ENCODE peak calls at places on chromosome X, in seven cellular contexts. K, J, H, A, F, X and C are unnamed samples.

GRCh38 chrX:133249659-133250058 is 31.5 kb upstream of the TFDP3 start:
- DNase-seq in J (no peak), A (peak), H (no peak), X (no peak), F (no peak), K (peak), C (no peak)

GRCh38 chrX:151458824-151459223 is 61.8 kb downstream of the VMA21 start:
- DNase-seq in A (peak), F (no peak), J (no peak), H (no peak), X (no peak), K (no peak), C (no peak)

GRCh38 chrX:11100281-11101035 is 10.7 kb upstream of the HCCS start:
- DNase-seq in H (no peak), J (no peak), F (no peak), X (peak), A (peak), K (peak), C (no peak)

GRCh38 chrX:45803383-45803921 is 602.8 kb upstream of the DIPK2B start:
- DNase-seq in K (peak), H (peak), J (no peak), F (no peak), X (peak), A (peak), C (no peak)

GRCh38 chrX:105464611-105465010 is 244.1 kb upstream of the TEX13A start:
- DNase-seq in K (no peak), A (no peak), X (no peak), J (no peak), H (no peak), F (no peak), C (no peak)

GRCh38 chrX:135740683-135741149 is 27.3 kb downstream of the CT45A3 start:
- DNase-seq in X (peak), J (no peak), K (peak), F (peak), A (peak), H (peak), C (peak)

GRCh38 chrX:40170830-40171512 is 73.2 kb upstream of the BCOR start:
- DNase-seq in A (no peak), X (no peak), K (peak), J (no peak), F (no peak), H (peak), C (peak)

GRCh38 chrX:153538424-153538823 is 21.0 kb downstream of the ATP2B3 start:
- DNase-seq in H (no peak), F (no peak), J (no peak), X (no peak), K (no peak), A (peak), C (no peak)

GRCh38 chrX:23435575-23435974 is 100.9 kb downstream of the PTCHD1 start:
- DNase-seq in X (no peak), J (no peak), H (no peak), K (no peak), F (no peak), A (no peak), C (no peak)

GRCh38 chrX:77085372-77085771 is 361.8 kb upstream of the FGF16 start:
- DNase-seq in A (no peak), H (no peak), F (no peak), K (no peak), X (peak), J (no peak), C (no peak)

GRCh38 chrX:9231491-9231890 is 197.6 kb upstream of the FAM9B start:
- DNase-seq in F (no peak), X (no peak), A (peak), K (peak), H (no peak), J (no peak), C (no peak)

GRCh38 chrX:19723427-19723826 is 164.0 kb downstream of the SH3KBP1 start:
- DNase-seq in F (no peak), X (no peak), J (no peak), A (peak), H (no peak), K (no peak), C (no peak)

GRCh38 chrX:95762716-95763115 is 921.9 kb upstream of the DIAPH2 start:
- DNase-seq in F (no peak), H (no peak), A (no peak), J (no peak), K (no peak), X (no peak), C (no peak)

GRCh38 chrX:74180716-74181115 is 123.3 kb upstream of the ZCCHC13 start:
- DNase-seq in A (no peak), F (no peak), K (no peak), H (no peak), J (no peak), X (no peak), C (no peak)

GRCh38 chrX:31606796-31607195 is 535.0 kb upstream of the FTHL17 start:
- DNase-seq in A (no peak), J (no peak), H (no peak), F (no peak), K (no peak), X (no peak), C (no peak)

GRCh38 chrX:107714196-107714811 is 61.3 kb downstream of the TSC22D3 start:
- DNase-seq in K (peak), F (no peak), J (no peak), X (no peak), A (no peak), H (peak), C (no peak)

GRCh38 chrX:13828392-13828791 is 11.5 kb upstream of the GPM6B start:
- DNase-seq in F (no peak), A (peak), J (no peak), X (no peak), H (no peak), K (no peak), C (no peak)

GRCh38 chrX:115583730-115584004 is 22.7 kb downstream of the PLS3 start:
- DNase-seq in X (no peak), A (no peak), J (no peak), K (no peak), H (no peak), F (no peak), C (no peak)

GRCh38 chrX:48035891-48036290 is 29.1 kb downstream of the SPACA5 start:
- DNase-seq in J (no peak), K (no peak), F (no peak), H (no peak), X (peak), A (no peak), C (no peak)

GRCh38 chrX:48761674-48762471 is at the start of gene GLOD5:
- DNase-seq in A (peak), K (peak), X (no peak), F (no peak), J (no peak), H (peak), C (peak)

GRCh38 chrX:101931494-101932248 is at the start of gene ZMAT1:
- DNase-seq in J (peak), K (peak), F (peak), X (peak), A (peak), H (peak), C (peak)

GRCh38 chrX:110795645-110796510 is at the start of gene CHRDL1:
- DNase-seq in H (peak), K (peak), J (peak), A (peak), F (no peak), X (no peak), C (no peak)

GRCh38 chrX:39619182-39620009 is 478.4 kb downstream of the BCOR start:
- DNase-seq in X (peak), J (no peak), K (no peak), A (peak), F (no peak), H (no peak), C (no peak)

GRCh38 chrX:116781926-116782325 is 319.1 kb upstream of the CT83 start:
- DNase-seq in X (no peak), J (no peak), H (no peak), A (no peak), K (no peak), F (no peak), C (no peak)

GRCh38 chrX:70452143-70452733 is 7.6 kb downstream of the DLG3 start:
- DNase-seq in K (peak), X (peak), F (peak), J (no peak), H (peak), A (peak), C (peak)

GRCh38 chrX:100207331-100208024 is 202.6 kb downstream of the PCDH19 start:
- DNase-seq in X (no peak), F (no peak), J (no peak), K (no peak), H (no peak), A (no peak), C (no peak)

GRCh38 chrX:151753313-151754041 is 18.9 kb downstream of the CNGA2 start:
- DNase-seq in H (peak), F (no peak), K (peak), X (peak), A (peak), J (no peak), C (no peak)

GRCh38 chrX:125758819-125759218 is 407.3 kb downstream of the DCAF12L2 start:
- DNase-seq in J (no peak), F (no peak), H (no peak), K (no peak), A (no peak), X (no peak), C (no peak)

GRCh38 chrX:148035371-148035770 is 54.2 kb downstream of the FMR1NB start:
- DNase-seq in F (no peak), J (no peak), A (no peak), K (no peak), X (no peak), H (no peak), C (no peak)

GRCh38 chrX:110665636-110666035 is 130.0 kb downstream of the CHRDL1 start:
- DNase-seq in X (no peak), K (peak), H (peak), A (peak), F (no peak), J (no peak), C (no peak)

GRCh38 chrX:27057883-27058282 is 405.3 kb downstream of the PPP4R3C start:
- DNase-seq in J (no peak), A (no peak), X (no peak), H (no peak), K (no peak), F (no peak), C (no peak)

GRCh38 chrX:26783512-26784225 is 567.7 kb downstream of the MAGEB5 start:
- DNase-seq in A (peak), H (peak), J (no peak), X (peak), F (no peak), K (peak), C (peak)

GRCh38 chrX:150212672-150213480 is 150.2 kb upstream of the MAMLD1 start:
- DNase-seq in H (no peak), A (no peak), X (no peak), F (no peak), K (peak), J (no peak), C (no peak)

GRCh38 chrX:13551610-13552009 is 17.8 kb upstream of the EGFL6 start:
- DNase-seq in J (no peak), X (no peak), F (no peak), K (no peak), A (no peak), H (no peak), C (no peak)

GRCh38 chrX:124239911-124240310 is 92.5 kb upstream of the TEX13D start:
- DNase-seq in A (no peak), H (peak), F (no peak), J (no peak), X (no peak), K (no peak), C (no peak)

GRCh38 chrX:77276742-77277141 is 170.4 kb upstream of the FGF16 start:
- DNase-seq in F (no peak), J (no peak), A (no peak), H (no peak), K (no peak), X (no peak), C (no peak)

GRCh38 chrX:106726485-106727437 is at the start of gene RNF128:
- DNase-seq in X (no peak), J (no peak), K (peak), F (no peak), H (peak), A (peak), C (peak)

GRCh38 chrX:134803551-134804183 is 145.4 kb upstream of the PLAC1 start:
- DNase-seq in J (no peak), A (peak), F (no peak), H (no peak), K (no peak), X (no peak), C (no peak)

GRCh38 chrX:65668362-65669310 is 1.2 kb downstream of the MSN start:
- DNase-seq in A (peak), J (no peak), K (peak), X (peak), H (peak), F (peak), C (no peak)

GRCh38 chrX:49266536-49267445 is 2.3 kb upstream of the FOXP3 start:
- DNase-seq in X (no peak), J (no peak), K (no peak), F (no peak), H (no peak), A (no peak), C (no peak)